ENCODE peak calls at places on chromosomes 7 and 10, in six cellular contexts. B is prostate gland, X is fibroblast of pulmonary artery, S is MM.1S, T is kidney epithelial cell, R is AG04450. Z is an unnamed sample.
A peak's percentile ranks its signal among the peaks of the same experiment; 100 is the strongest.

GRCh38 chr10:73773152-73773879 is 8.5 kb upstream of the CHCHD1 start:
- DNase-seq in X (no peak), T (no peak), R (no peak), B (no peak), S (no peak), Z (no peak)

GRCh38 chr7:139739863-139740597 is 37.8 kb downstream of the HIPK2 start:
- DNase-seq in X (no peak), T (no peak), S (no peak), B (peak; percentile 52), R (no peak), Z (no peak)

GRCh38 chr10:114100848-114101741 is 57.4 kb downstream of the ADRB1 start:
- DNase-seq in R (no peak), T (no peak), B (peak; percentile 25), S (no peak), X (peak; percentile 42), Z (no peak)

GRCh38 chr7:157294773-157295172 is 42.0 kb upstream of the DNAJB6 start:
- DNase-seq in X (no peak), T (no peak), S (no peak), B (no peak), R (no peak), Z (no peak)

GRCh38 chr10:104146871-104147270 is 24.9 kb downstream of the SFR1 start:
- DNase-seq in R (no peak), T (no peak), X (no peak), S (no peak), B (no peak), Z (no peak)

GRCh38 chr7:101597941-101598340 is 31.2 kb downstream of the MYL10 start:
- DNase-seq in R (no peak), B (no peak), T (no peak), S (no peak), X (no peak), Z (no peak)

GRCh38 chr10:58919927-58920654 is 256.4 kb upstream of the PHYHIPL start:
- DNase-seq in T (peak; percentile 72), B (no peak), X (peak; percentile 65), R (peak; percentile 7), S (no peak), Z (peak; percentile 50)

GRCh38 chr7:1290262-1291039 is 57.8 kb downstream of the UNCX start:
- DNase-seq in X (peak; percentile 14), B (peak; percentile 28), T (no peak), S (no peak), R (no peak), Z (peak; percentile 2)

GRCh38 chr10:133457100-133457841 is 3.5 kb downstream of the SCART1 start:
- DNase-seq in R (no peak), B (peak; percentile 3), T (no peak), S (no peak), X (no peak), Z (no peak)

GRCh38 chr7:20329389-20330175 is 1.1 kb upstream of the ITGB8 start:
- DNase-seq in B (peak; percentile 72), R (no peak), S (peak; percentile 93), X (peak; percentile 79), T (peak; percentile 85), Z (no peak)

GRCh38 chr10:105351187-105351586 is 710.1 kb downstream of the SORCS3 start:
- DNase-seq in B (no peak), X (no peak), S (no peak), T (no peak), R (no peak), Z (no peak)

GRCh38 chr10:75776738-75777504 is 345.5 kb downstream of the LRMDA start:
- DNase-seq in R (no peak), T (no peak), B (peak; percentile 32), S (no peak), X (no peak), Z (no peak)

GRCh38 chr10:46287846-46288480 is 1.2 kb downstream of the ANTXRL start:
- DNase-seq in X (no peak), T (no peak), S (no peak), R (no peak), B (no peak), Z (no peak)

GRCh38 chr10:48550071-48550691 is 54.7 kb downstream of the ARHGAP22 start:
- DNase-seq in T (no peak), B (no peak), S (no peak), R (no peak), X (peak; percentile 7), Z (no peak)

GRCh38 chr10:70343312-70343711 is 39.1 kb downstream of the LRRC20 start:
- DNase-seq in X (no peak), B (no peak), T (no peak), S (no peak), R (no peak), Z (no peak)

GRCh38 chr7:91263359-91264082 is 712 bp upstream of the FZD1 start:
- DNase-seq in B (peak; percentile 63), R (no peak), T (no peak), X (no peak), S (peak; percentile 18), Z (no peak)

GRCh38 chr10:51707821-51708424 is 8.5 kb upstream of the CSTF2T start:
- DNase-seq in B (no peak), S (peak; percentile 12), T (no peak), X (no peak), R (no peak), Z (no peak)

GRCh38 chr7:22356855-22357310 is at the start of gene RAPGEF5:
- DNase-seq in X (no peak), T (no peak), S (peak; percentile 69), R (no peak), B (peak; percentile 18), Z (no peak)

GRCh38 chr7:157494506-157495176 is 157.8 kb downstream of the DNAJB6 start:
- DNase-seq in S (no peak), R (no peak), B (no peak), T (no peak), X (no peak), Z (no peak)

GRCh38 chr10:99598011-99598410 is 22.2 kb downstream of the SLC25A28 start:
- DNase-seq in X (no peak), S (no peak), B (no peak), T (no peak), R (no peak), Z (no peak)

GRCh38 chr7:75638607-75639070 is 100.1 kb downstream of the HIP1 start:
- DNase-seq in S (no peak), X (peak; percentile 35), R (peak; percentile 6), B (peak; percentile 42), T (no peak), Z (no peak)

GRCh38 chr7:99953649-99954048 is 22.2 kb downstream of the AZGP1 start:
- DNase-seq in R (no peak), T (no peak), B (peak; percentile 85), S (no peak), X (peak; percentile 47), Z (peak; percentile 29)

GRCh38 chr7:28958946-28959417 is 852 bp upstream of the TRIL start:
- DNase-seq in B (peak; percentile 33), X (no peak), S (no peak), R (no peak), T (no peak), Z (no peak)
- H3K4me3 ChIP-seq in B (no peak overlapping the region), X (peak overlapping the region; percentile 52), S (no peak overlapping the region), R (peak overlapping the region; percentile 49), T (no peak overlapping the region), Z (no peak overlapping the region)

DNA sequence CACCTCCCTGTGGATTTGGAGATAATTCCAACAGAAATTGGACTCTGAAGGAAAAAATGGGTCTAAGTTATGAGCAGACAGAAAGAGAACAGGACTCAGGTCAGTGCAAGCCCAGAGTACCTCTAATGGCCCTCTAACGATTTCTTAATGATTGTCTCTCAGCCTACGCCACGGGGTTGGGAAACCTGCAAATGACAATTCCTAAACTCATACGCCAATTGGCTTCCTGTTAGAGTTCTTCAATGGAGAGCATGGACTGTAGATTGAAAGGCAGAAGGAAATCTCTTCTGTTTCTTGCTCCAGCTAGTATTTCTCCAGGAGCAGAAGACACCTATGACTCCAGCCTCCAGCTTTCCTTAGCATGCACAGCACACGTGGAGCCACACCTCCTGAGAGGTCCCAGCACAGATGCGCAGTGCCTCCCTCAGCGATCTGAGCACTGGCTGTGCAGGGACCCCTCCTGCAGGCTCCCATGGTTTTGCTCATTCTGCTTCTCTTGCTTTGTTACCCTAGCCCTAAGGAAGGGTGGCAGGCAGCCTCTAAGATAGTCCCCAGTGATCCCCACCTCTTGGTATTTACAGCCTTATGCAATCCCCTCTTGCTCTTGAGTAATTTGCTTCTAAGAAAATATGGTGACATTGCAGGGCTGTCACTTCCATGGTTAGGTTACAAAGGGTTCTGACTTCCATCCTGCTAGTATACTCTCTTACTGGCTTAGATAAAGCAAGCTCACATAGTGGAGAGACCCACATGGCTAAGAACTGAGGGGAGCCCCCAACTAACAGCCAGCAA is 30.1 kb downstream of the DENND11 start:
- DNase-seq in S (no peak), R (no peak), X (peak; percentile 14), B (no peak), T (no peak), Z (no peak)
- H3K4me3 ChIP-seq in S (no peak overlapping the region), R (no peak overlapping the region), X (no peak overlapping the region), B (no peak overlapping the region), T (no peak overlapping the region), Z (no peak overlapping the region)

GRCh38 chr10:93068411-93069244 is 5.1 kb upstream of the CYP26A1 start:
- DNase-seq in X (no peak), S (no peak), T (no peak), R (no peak), B (no peak), Z (no peak)
- H3K4me3 ChIP-seq in X (no peak overlapping the region), S (no peak overlapping the region), T (no peak overlapping the region), R (peak overlapping the region; percentile 29), B (no peak overlapping the region), Z (no peak overlapping the region)

DNA sequence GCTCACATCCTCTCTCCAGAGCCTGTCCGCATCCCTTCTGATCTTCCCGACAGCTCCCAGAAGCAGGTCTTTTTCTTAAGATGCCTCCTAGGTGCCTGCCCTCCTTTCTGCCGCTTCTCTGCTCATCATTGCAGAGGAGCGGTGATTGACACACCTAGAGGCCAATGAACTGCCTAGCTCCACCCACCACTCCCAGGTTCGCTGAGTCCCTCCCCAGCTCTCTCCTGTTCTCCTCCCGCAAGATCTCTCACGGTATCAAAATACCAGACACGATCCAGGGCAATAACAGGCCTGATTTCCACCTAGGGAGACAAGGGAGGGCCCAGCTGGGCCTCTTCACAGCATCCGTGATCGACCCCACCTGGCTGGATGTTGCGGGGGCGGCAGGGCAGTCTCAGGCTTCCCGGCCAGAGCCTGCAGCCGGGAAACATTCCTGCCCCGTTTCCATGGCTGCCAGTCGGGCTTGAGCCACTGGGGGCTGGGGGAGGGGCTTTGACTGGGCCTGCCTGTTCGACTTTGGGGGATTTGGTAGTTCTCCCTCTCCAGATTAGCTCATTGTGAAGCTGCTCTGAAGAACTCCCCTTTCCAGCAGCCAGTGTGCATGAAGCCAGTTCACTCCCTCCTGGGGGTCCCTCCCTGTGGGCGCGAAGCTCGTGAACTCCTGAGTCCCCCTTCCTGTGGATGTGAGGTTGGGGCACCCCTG is 373.5 kb downstream of the RPS24 start:
- DNase-seq in R (peak; percentile 88), T (peak; percentile 77), S (peak; percentile 80), B (peak; percentile 92), X (peak; percentile 95), Z (no peak)
- H3K4me3 ChIP-seq in R (peak overlapping the region; percentile 60), T (peak overlapping the region; percentile 45), S (peak overlapping the region; percentile 50), B (peak overlapping the region; percentile 22), X (peak overlapping the region; percentile 44), Z (no peak overlapping the region)

DNA sequence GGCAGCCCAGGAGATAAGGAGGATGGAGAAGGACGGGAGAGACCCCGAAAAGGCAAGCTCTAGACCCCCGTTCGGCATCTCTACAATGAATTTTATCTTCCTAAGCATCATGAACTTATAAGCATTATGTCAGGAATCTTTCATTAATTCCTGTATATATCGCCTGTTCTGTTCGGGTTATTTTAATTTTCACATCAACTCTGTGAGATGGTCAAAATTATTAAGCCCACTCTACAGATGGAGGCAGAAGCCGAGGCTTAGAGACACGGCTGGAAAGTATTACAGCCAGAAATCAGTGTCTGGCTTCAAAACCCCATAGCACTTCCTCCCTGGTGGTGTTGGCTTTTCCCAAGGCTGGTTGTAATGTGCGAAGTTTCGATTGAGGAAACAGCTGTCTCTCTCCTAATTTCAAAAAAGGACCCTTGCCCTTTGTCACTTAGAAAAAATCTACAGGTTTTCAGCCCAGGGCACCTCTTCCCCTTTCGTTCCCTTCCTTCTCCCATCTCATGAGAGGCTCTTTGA is 1.5 kb upstream of the GRM8 start:
- DNase-seq in S (no peak), R (no peak), T (no peak), X (no peak), B (no peak), Z (no peak)
- H3K4me3 ChIP-seq in S (peak overlapping the region; percentile 88), R (no peak overlapping the region), T (no peak overlapping the region), X (no peak overlapping the region), B (no peak overlapping the region), Z (no peak overlapping the region)

Z was measured in AG09309.